ENCODE peak calls at places on chromosomes 5 and 9, in eight cellular contexts. T, I, Z, N, D, H, O and U are unnamed samples.

GRCh38 chr5:92372766-92373165 is 989.6 kb upstream of the ARRDC3 start:
- DNase-seq in T (no peak), I (peak), Z (no peak), N (peak), D (no peak), H (no peak), O (no peak), U (no peak)

GRCh38 chr9:95171001-95171400 is 146.5 kb downstream of the FANCC start:
- DNase-seq in T (peak), I (peak), Z (no peak), N (peak), D (peak), H (no peak), O (peak), U (no peak)

GRCh38 chr5:177576169-177576568 is 15.8 kb upstream of the TMED9 start:
- DNase-seq in T (no peak), I (no peak), Z (no peak), N (no peak), D (no peak), H (no peak), O (no peak), U (no peak)

GRCh38 chr9:98974994-98975712 is 31.4 kb downstream of the COL15A1 start:
- DNase-seq in T (peak), I (peak), Z (peak), N (peak), D (peak), H (peak), O (peak), U (peak)

GRCh38 chr5:59592101-59592500 is 301.4 kb downstream of the PDE4D start:
- DNase-seq in T (peak), I (peak), Z (no peak), N (peak), D (peak), H (no peak), O (no peak), U (peak)

GRCh38 chr5:153043876-153044275 is 446.6 kb upstream of the GRIA1 start:
- DNase-seq in T (peak), I (no peak), Z (no peak), N (peak), D (no peak), H (no peak), O (no peak), U (no peak)

GRCh38 chr5:53167836-53168235 is 58.3 kb upstream of the MOCS2 start:
- DNase-seq in T (peak), I (peak), Z (no peak), N (peak), D (peak), H (peak), O (peak), U (no peak)

GRCh38 chr9:136026266-136026942 is 65.2 kb upstream of the UBAC1 start:
- DNase-seq in T (no peak), I (no peak), Z (no peak), N (no peak), D (no peak), H (no peak), O (no peak), U (no peak)

GRCh38 chr9:80175286-80175906 is 603.6 kb downstream of the TLE4 start:
- DNase-seq in T (peak), I (peak), Z (no peak), N (peak), D (peak), H (no peak), O (peak), U (no peak)

GRCh38 chr9:129520082-129520481 is 100.8 kb downstream of the C9orf50 start:
- DNase-seq in T (no peak), I (no peak), Z (no peak), N (no peak), D (no peak), H (no peak), O (no peak), U (no peak)

GRCh38 chr9:32618261-32618660 is 17.2 kb downstream of the TAF1L start:
- DNase-seq in T (no peak), I (no peak), Z (no peak), N (no peak), D (no peak), H (no peak), O (no peak), U (no peak)

GRCh38 chr5:149830579-149830978 is 100.5 kb downstream of the PPARGC1B start:
- DNase-seq in T (no peak), I (no peak), Z (no peak), N (no peak), D (no peak), H (no peak), O (no peak), U (no peak)

GRCh38 chr5:149827501-149827990 is 97.4 kb downstream of the PPARGC1B start:
- DNase-seq in T (no peak), I (no peak), Z (no peak), N (no peak), D (no peak), H (no peak), O (no peak), U (no peak)

GRCh38 chr5:149831492-149831891 is 101.4 kb downstream of the PPARGC1B start:
- DNase-seq in T (peak), I (peak), Z (no peak), N (peak), D (no peak), H (no peak), O (no peak), U (no peak)

GRCh38 chr5:149828161-149829011 is 98.3 kb downstream of the PPARGC1B start:
- DNase-seq in T (peak), I (peak), Z (peak), N (peak), D (peak), H (peak), O (peak), U (peak)

GRCh38 chr5:149829954-149830353 is 99.8 kb downstream of the PPARGC1B start:
- DNase-seq in T (no peak), I (no peak), Z (no peak), N (no peak), D (peak), H (no peak), O (no peak), U (no peak)
- TF ChIP-seq CTCF in T (peak), I (peak), Z (peak), N (peak), D (peak), H (no peak), O (peak), U (peak)

GRCh38 chr9:31124389-31124788 is 1260.1 kb upstream of the ACO1 start:
- DNase-seq in T (no peak), I (no peak), Z (no peak), N (no peak), D (no peak), H (no peak), O (no peak), U (no peak)

GRCh38 chr9:31119882-31120481 is 1264.5 kb upstream of the ACO1 start:
- DNase-seq in T (peak), I (peak), Z (no peak), N (peak), D (peak), H (no peak), O (peak), U (no peak)
- TF ChIP-seq CTCF in T (peak), I (peak), Z (peak), N (peak), D (peak), H (peak), O (peak), U (peak)

GRCh38 chr5:34517249-34517648 is 138.9 kb upstream of the RAI14 start:
- DNase-seq in T (peak), I (peak), Z (no peak), N (peak), D (peak), H (no peak), O (peak), U (no peak)
- TF ChIP-seq CTCF in T (peak), I (peak), Z (no peak), N (no peak), D (no peak), H (no peak), O (no peak), U (no peak)

DNA sequence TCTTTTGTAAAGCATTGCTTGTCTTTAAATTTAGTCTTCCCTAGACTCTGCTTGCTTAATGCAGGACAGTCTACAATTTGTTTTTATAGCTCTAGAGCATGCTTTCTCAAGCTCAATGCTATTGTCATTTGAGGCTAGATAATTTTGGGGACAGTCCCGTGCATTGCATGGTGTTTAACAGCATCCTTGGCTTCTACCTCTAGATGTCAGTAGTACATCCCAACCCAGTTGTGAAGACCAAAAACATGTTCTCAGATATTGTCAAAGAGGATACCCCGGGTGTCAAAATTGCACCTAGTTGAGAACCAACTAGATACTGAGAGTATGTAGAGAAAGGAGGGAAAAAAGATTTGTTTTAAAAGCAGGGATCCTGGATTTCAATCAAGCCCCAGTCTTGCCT is 277.5 kb downstream of the CEMIP2 start:
- DNase-seq in T (peak), I (peak), Z (no peak), N (no peak), D (no peak), H (no peak), O (no peak), U (no peak)
- TF ChIP-seq CTCF in T (peak), I (peak), Z (no peak), N (peak), D (no peak), H (peak), O (peak), U (peak)

GRCh38 chr9:127418037-127418471 is 6.1 kb upstream of the ZNF79 start:
- DNase-seq in T (no peak), I (peak), Z (no peak), N (no peak), D (peak), H (no peak), O (peak), U (no peak)
- TF ChIP-seq CTCF in T (peak), I (peak), Z (peak), N (peak), D (no peak), H (no peak), O (peak), U (no peak)

GRCh38 chr5:165457854-165458481 is 1952.5 kb downstream of the MAT2B start:
- DNase-seq in T (peak), I (peak), Z (no peak), N (peak), D (peak), H (no peak), O (peak), U (peak)
- TF ChIP-seq CTCF in T (peak), I (peak), Z (peak), N (peak), D (peak), H (peak), O (peak), U (peak)

DNA sequence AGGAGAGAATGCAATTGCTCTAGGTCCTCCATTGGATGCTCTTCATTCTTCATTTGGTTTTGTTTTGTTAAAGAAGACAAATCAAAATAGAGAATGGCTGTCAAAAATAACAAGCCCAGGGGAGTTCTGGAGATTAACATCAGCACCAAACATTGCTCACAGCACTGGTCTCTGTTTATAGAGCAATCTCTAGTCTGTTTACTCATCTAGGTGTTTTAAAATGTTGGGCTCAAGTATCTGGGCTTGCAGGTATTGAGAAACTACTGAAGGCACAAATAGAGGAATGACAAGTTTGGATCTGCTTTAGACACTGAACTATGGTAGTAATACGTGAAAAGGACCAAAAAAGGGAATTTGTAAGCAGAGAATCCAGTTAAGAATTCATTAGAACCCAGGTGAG is 77.0 kb upstream of the TMC1 start:
- DNase-seq in T (no peak), I (no peak), Z (no peak), N (no peak), D (no peak), H (no peak), O (no peak), U (no peak)
- TF ChIP-seq CTCF in T (no peak), I (no peak), Z (no peak), N (no peak), D (no peak), H (no peak), O (no peak), U (no peak)

GRCh38 chr5:95281211-95281610 is 3.7 kb downstream of the MCTP1 start:
- DNase-seq in T (no peak), I (peak), Z (no peak), N (peak), D (peak), H (no peak), O (no peak), U (no peak)

GRCh38 chr5:95283022-95283615 is 1.8 kb downstream of the MCTP1 start:
- DNase-seq in T (no peak), I (no peak), Z (no peak), N (no peak), D (no peak), H (no peak), O (no peak), U (no peak)

GRCh38 chr5:95285406-95285761 is 490 bp upstream of the MCTP1 start:
- DNase-seq in T (peak), I (peak), Z (no peak), N (peak), D (no peak), H (no peak), O (no peak), U (no peak)

GRCh38 chr5:95283761-95284511 is 958 bp downstream of the MCTP1 start:
- DNase-seq in T (no peak), I (peak), Z (no peak), N (peak), D (peak), H (peak), O (peak), U (no peak)

DNA sequence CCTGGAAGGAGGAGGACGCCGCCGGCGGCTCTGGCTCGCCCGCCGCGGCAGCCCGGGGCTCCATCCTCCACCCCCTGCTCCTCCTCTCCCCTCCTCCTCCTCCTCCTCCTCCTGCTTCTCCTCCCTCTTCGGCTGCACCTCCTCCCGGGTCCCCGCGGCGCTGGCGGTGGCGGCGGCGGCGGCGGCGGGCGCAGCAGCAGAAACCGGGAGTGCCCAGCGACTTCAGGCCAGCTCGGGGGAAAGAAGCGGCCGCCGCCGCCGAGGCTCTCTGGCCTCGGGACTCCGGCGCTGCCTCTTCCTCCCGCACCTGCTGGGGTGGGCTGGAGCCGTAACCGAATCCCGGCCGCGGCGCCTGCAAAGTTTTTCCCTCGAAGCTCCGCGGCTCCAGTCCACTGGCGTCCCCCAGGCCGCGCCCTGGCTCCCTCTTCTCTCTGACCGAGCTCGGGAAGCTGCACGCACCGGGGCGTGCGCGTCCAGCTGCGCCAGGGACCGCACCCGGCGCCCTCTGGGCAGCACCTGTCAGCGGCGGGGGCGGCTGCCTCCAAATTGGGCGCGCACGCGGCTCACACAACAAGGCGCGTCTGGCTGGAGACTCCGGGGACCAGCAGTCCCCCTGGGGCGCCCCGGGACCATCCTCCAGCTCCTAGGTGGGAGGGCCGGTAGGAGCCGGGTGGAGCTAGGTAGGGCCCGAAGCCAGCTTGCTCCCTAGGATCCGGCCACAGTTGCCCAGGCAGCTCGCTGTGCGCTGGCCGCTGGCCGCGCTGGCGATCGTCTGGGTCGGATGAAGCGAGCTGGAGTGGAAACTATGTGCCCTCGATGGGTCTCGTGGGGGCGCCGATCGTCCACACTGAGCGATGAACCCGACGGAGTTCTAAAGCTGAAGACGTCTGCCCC is at the start of gene MCTP1:
- DNase-seq in T (peak), I (peak), Z (no peak), N (peak), D (peak), H (peak), O (peak), U (no peak)
- TF ChIP-seq CTCF in T (no peak), I (no peak), Z (no peak), N (no peak), D (no peak), H (no peak), O (no peak), U (peak)

GRCh38 chr5:139414601-139415121 is 10.8 kb upstream of the SPATA24 start:
- DNase-seq in T (no peak), I (no peak), Z (no peak), N (peak), D (no peak), H (no peak), O (no peak), U (no peak)

GRCh38 chr5:139415221-139415861 is 11.5 kb upstream of the SPATA24 start:
- DNase-seq in T (no peak), I (no peak), Z (no peak), N (no peak), D (no peak), H (no peak), O (no peak), U (no peak)

GRCh38 chr5:139415869-139416268 is 12.0 kb upstream of the SPATA24 start:
- DNase-seq in T (no peak), I (no peak), Z (no peak), N (no peak), D (no peak), H (no peak), O (no peak), U (no peak)

GRCh38 chr5:139417214-139417613 is 13.3 kb upstream of the SPATA24 start:
- DNase-seq in T (no peak), I (peak), Z (no peak), N (peak), D (no peak), H (no peak), O (peak), U (no peak)

DNA sequence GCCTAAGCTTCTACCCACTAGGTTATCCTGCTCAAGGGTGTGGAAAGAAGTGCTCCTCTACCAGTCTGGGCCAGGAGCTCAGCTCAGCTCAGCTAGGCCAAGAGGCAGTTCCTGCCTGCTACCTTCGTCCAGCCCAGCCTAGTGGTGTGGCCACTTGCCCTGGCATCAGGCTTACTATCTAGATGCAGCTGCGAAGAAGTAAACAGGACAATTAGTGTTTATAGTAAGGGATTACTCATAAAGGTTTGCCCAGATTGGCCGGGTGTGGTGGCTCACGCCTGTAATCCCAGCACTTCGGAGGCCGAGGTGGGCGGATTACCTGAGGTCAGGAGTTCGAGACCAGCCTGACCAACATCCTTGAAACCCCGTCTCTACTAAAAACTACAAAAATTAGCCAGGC is 12.8 kb upstream of the SPATA24 start:
- DNase-seq in T (peak), I (no peak), Z (no peak), N (no peak), D (no peak), H (no peak), O (no peak), U (no peak)
- TF ChIP-seq CTCF in T (no peak), I (no peak), Z (no peak), N (no peak), D (no peak), H (no peak), O (no peak), U (no peak)